ENCODE peak calls at places on chromosomes 5 and 9, in eight cellular contexts. Q is K562, E is A549, H is H1, G is endothelial cell of umbilical vein, L is SK-N-SH, T is HCT116, M is GM12878. W is an unnamed sample.
A peak's percentile ranks its signal among the peaks of the same experiment; 100 is the strongest.

GRCh38 chr9:4955836-4956235 is 29.2 kb upstream of the JAK2 start:
- DNase-seq in T (no peak), M (no peak), G (no peak), E (peak; percentile 6), H (no peak), Q (no peak), L (no peak), W (no peak)

GRCh38 chr5:180330810-180331646 is 22.1 kb downstream of the GFPT2 start:
- DNase-seq in Q (no peak), H (no peak), T (peak; percentile 74), G (peak; percentile 41), E (peak; percentile 93), L (no peak), M (no peak), W (peak; percentile 24)

GRCh38 chr9:69131682-69132081 is 42.4 kb upstream of the TJP2 start:
- DNase-seq in E (no peak), H (no peak), T (no peak), M (no peak), Q (no peak), G (peak; percentile 53), L (no peak), W (no peak)

GRCh38 chr9:83449166-83449565 is 89.0 kb downstream of the FRMD3 start:
- DNase-seq in E (no peak), G (no peak), L (peak; percentile 80), H (no peak), Q (no peak), M (no peak), T (no peak), W (no peak)

GRCh38 chr9:69674112-69674511 is 1.9 kb upstream of the APBA1 start:
- DNase-seq in Q (no peak), E (no peak), M (no peak), G (peak; percentile 3), H (no peak), L (no peak), T (peak; percentile 16), W (no peak)

GRCh38 chr5:142539154-142539740 is 146.6 kb downstream of the FGF1 start:
- DNase-seq in L (no peak), T (no peak), M (no peak), G (no peak), Q (no peak), H (no peak), E (no peak), W (no peak)

GRCh38 chr5:118793652-118794051 is 194.7 kb downstream of the DTWD2 start:
- DNase-seq in L (no peak), T (no peak), G (no peak), E (no peak), M (no peak), Q (no peak), H (no peak), W (no peak)

GRCh38 chr5:67283988-67284457 is 87.4 kb upstream of the CD180 start:
- DNase-seq in E (no peak), Q (no peak), M (no peak), H (no peak), G (no peak), T (no peak), L (no peak), W (no peak)

GRCh38 chr9:70315389-70315788 is 56.6 kb downstream of the SMC5 start:
- DNase-seq in G (no peak), T (no peak), Q (no peak), L (no peak), H (no peak), M (no peak), E (no peak), W (no peak)

GRCh38 chr9:128920381-128921058 is at the start of gene PHYHD1:
- DNase-seq in M (no peak), T (no peak), E (no peak), L (no peak), H (no peak), Q (no peak), G (no peak), W (peak; percentile 32)

GRCh38 chr5:109354761-109355160 is 55.0 kb downstream of the PJA2 start:
- DNase-seq in M (no peak), T (no peak), E (no peak), G (no peak), Q (no peak), L (no peak), H (no peak), W (peak; percentile 21)

GRCh38 chr5:108898257-108898656 is 150.6 kb downstream of the FER start:
- DNase-seq in T (no peak), G (no peak), L (no peak), E (no peak), M (no peak), Q (no peak), H (no peak), W (no peak)

GRCh38 chr9:86200599-86201162 is 58.8 kb downstream of the C9orf153 start:
- DNase-seq in T (no peak), Q (no peak), L (no peak), E (no peak), G (no peak), H (no peak), M (peak; percentile 5), W (no peak)
- TF ChIP-seq MAX in T (no peak), Q (no peak), L (no peak), E (no peak), G (no peak), H (no peak), M (no peak), W (no peak)

DNA sequence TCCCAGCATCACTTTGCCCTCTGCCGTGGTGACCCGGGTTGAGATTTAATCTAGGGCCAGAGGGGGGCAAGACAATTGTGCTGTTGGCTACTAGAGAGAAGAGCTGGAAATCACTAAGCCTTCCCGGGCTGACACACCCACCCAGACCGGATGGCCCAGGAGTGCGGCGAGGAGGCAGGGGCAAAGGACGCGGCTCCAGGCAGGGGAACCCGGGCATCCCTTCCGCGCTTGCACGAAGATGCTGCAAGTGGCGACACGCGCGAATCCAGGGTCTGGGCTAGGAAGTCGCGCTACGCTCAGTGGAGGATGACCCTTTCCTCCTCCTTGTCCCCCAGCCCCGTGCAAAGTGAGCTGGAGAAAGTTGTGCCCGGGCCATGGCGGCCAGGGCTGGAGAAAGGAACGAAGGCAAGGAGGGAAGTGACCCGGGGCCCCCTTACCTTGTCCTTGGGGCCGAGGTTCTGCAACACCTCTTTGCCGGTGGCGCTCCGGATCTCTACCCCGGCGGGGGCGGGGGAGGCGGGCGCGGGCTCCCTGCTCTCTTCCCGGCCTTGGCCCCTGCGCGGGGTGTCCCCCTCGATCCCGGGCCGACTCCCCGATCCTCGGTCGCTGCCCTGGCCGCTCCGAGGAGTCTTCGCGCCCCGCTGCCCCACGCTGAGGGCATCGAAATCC is 693 bp downstream of the DPYSL3 start:
- DNase-seq in G (no peak), L (peak; percentile 58), T (no peak), Q (no peak), M (no peak), E (no peak), H (no peak), W (no peak)
- TF ChIP-seq MAX in G (no peak), L (no peak), T (no peak), Q (no peak), M (no peak), E (no peak), H (no peak), W (no peak)

GRCh38 chr5:13625616-13626198 is 318.8 kb downstream of the DNAH5 start:
- DNase-seq in M (no peak), Q (no peak), H (no peak), L (no peak), T (no peak), G (no peak), E (no peak), W (no peak)
- TF ChIP-seq MAX in M (no peak), Q (no peak), H (no peak), L (no peak), T (no peak), G (no peak), E (no peak), W (no peak)

DNA sequence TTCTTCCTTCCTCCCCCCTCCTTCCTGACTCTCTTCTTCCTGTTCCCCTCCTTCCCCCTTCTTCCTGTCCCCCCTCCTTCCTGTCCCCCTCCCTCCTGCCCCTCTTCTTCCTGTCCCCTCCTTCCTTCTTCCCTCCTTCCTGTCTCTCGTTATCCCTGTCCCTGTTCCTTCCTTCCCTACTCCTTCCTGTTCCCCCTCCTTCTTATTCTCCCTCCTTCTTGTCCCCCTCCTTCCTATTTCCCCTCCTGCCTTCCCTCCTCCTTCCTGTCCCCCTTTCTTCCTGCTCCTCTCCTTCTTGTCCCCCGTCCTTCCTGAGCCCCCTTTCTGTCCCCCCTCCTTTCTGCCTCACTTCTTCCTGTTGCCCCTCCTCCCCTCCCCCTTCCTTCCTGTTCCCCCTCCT is 70.6 kb downstream of the COL5A1 start:
- DNase-seq in L (no peak), Q (no peak), G (no peak), E (no peak), T (no peak), H (no peak), M (no peak), W (no peak)
- TF ChIP-seq MAX in L (no peak), Q (no peak), G (no peak), E (no peak), T (no peak), H (no peak), M (no peak), W (no peak)

GRCh38 chr5:80239680-80240367 is 16.0 kb downstream of the SERINC5 start:
- DNase-seq in E (no peak), G (peak; percentile 48), H (no peak), Q (no peak), L (no peak), T (no peak), M (no peak), W (peak; percentile 37)

GRCh38 chr5:80238078-80238477 is 17.8 kb downstream of the SERINC5 start:
- DNase-seq in M (no peak), G (no peak), E (no peak), L (no peak), Q (no peak), H (no peak), T (no peak), W (no peak)

GRCh38 chr5:80240368-80240986 is 15.4 kb downstream of the SERINC5 start:
- DNase-seq in M (no peak), H (no peak), L (no peak), Q (no peak), G (no peak), T (no peak), E (no peak), W (peak; percentile 66)

GRCh38 chr5:80237243-80237642 is 18.6 kb downstream of the SERINC5 start:
- DNase-seq in T (no peak), G (no peak), E (no peak), H (no peak), Q (no peak), M (no peak), L (no peak), W (no peak)

GRCh38 chr5:80238778-80239679 is 16.8 kb downstream of the SERINC5 start:
- DNase-seq in H (no peak), M (no peak), T (no peak), Q (no peak), G (peak; percentile 62), E (no peak), L (peak; percentile 57), W (no peak)
- TF ChIP-seq MAX in H (no peak), M (no peak), T (no peak), Q (no peak), G (no peak), E (no peak), L (no peak), W (no peak)

DNA sequence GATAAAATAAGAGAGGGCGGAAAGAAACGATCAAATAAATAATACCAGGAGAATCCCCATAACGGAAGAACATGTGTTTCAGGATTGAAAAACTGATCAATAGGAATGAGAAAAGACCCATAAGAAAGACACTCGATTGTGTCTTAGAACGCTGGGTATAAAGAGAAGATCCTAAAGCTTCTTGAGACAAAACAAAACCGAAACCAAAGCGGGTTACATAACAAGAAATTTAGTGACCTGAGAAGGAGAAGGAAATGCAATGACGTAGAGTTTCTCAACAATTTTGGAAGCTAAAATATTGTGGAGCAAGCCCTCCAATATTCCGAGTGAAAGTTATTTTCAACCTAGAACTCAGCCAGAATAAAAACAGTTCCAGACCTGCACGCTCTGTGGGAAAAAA is 81.8 kb upstream of the FREM1 start:
- DNase-seq in H (no peak), T (no peak), L (no peak), G (no peak), E (no peak), M (no peak), Q (no peak), W (peak; percentile 83)
- TF ChIP-seq MAX in H (no peak), T (no peak), L (peak; percentile 2), G (no peak), E (no peak), M (no peak), Q (no peak), W (no peak)